ENCODE peak calls at places on chromosomes 7 and 10, in eight cellular contexts. K is adrenal gland, U is sigmoid colon, R is neuronal stem cell, O is colonic mucosa, H is cardiac muscle cell, P is WERI-Rb-1, S is kidney. J is an unnamed sample.

GRCh38 chr10:113921571-113922370 is 67.3 kb downstream of the NHLRC2 start:
- DNase-seq in P (no peak), U (no peak), O (no peak), R (no peak), S (no peak), K (no peak), H (peak; percentile 8), J (no peak)

GRCh38 chr7:150434240-150434639 is 16.2 kb upstream of the GIMAP8 start:
- DNase-seq in R (no peak), O (peak; percentile 6), K (no peak), P (no peak), U (no peak), H (no peak), S (no peak), J (no peak)

GRCh38 chr7:119374436-119374835 is 898.5 kb upstream of the KCND2 start:
- DNase-seq in O (no peak), H (no peak), U (no peak), K (no peak), S (no peak), R (no peak), P (no peak), J (no peak)

GRCh38 chr7:5776894-5777645 is 4.4 kb downstream of the RNF216 start:
- DNase-seq in S (no peak), K (peak; percentile 47), P (no peak), H (no peak), U (peak; percentile 50), O (no peak), R (no peak), J (no peak)

GRCh38 chr7:1151156-1151555 is 8.8 kb downstream of the ZFAND2A start:
- DNase-seq in P (no peak), R (no peak), S (peak; percentile 52), K (no peak), H (no peak), O (no peak), U (no peak), J (no peak)

GRCh38 chr10:42754155-42755027 is 28.2 kb upstream of the BMS1 start:
- DNase-seq in S (peak; percentile 84), H (peak; percentile 31), R (peak; percentile 30), O (no peak), P (peak; percentile 37), K (no peak), U (no peak), J (no peak)

GRCh38 chr7:49866076-49866735 is 92.8 kb downstream of the VWC2 start:
- DNase-seq in S (no peak), H (peak; percentile 48), K (no peak), R (no peak), P (no peak), O (no peak), U (no peak), J (no peak)

GRCh38 chr7:16034353-16034752 is 347.9 kb upstream of the MEOX2 start:
- DNase-seq in H (no peak), P (no peak), S (no peak), U (no peak), O (no peak), R (no peak), K (no peak), J (no peak)

GRCh38 chr7:71636329-71636728 is 504.4 kb downstream of the GALNT17 start:
- DNase-seq in O (no peak), U (no peak), K (no peak), H (no peak), S (no peak), R (no peak), P (no peak), J (no peak)

GRCh38 chr10:119090968-119091367 is 10.4 kb upstream of the EIF3A start:
- DNase-seq in O (peak; percentile 64), R (no peak), S (no peak), H (no peak), K (peak; percentile 29), U (no peak), P (no peak), J (no peak)

GRCh38 chr7:110373514-110374258 is 717.2 kb upstream of the LRRN3 start:
- DNase-seq in O (no peak), U (no peak), H (no peak), R (no peak), P (no peak), S (no peak), K (no peak), J (no peak)

GRCh38 chr7:100167912-100168323 is 499 bp downstream of the GAL3ST4 start:
- DNase-seq in K (no peak), R (no peak), O (peak; percentile 59), S (no peak), H (peak; percentile 20), P (no peak), U (no peak), J (no peak)

GRCh38 chr7:513521-514166 is 6.0 kb downstream of the PDGFA start:
- DNase-seq in O (no peak), U (no peak), S (peak; percentile 61), K (no peak), H (no peak), P (no peak), R (no peak), J (no peak)

GRCh38 chr10:12063483-12063818 is 5.3 kb upstream of the DHTKD1 start:
- DNase-seq in R (no peak), U (no peak), K (no peak), S (no peak), O (no peak), P (no peak), H (peak; percentile 5), J (no peak)

GRCh38 chr10:88004451-88004850 is 141.0 kb downstream of the PTEN start:
- DNase-seq in R (no peak), S (no peak), P (no peak), H (no peak), U (no peak), O (no peak), K (no peak), J (no peak)

GRCh38 chr10:100799881-100800280 is 54.5 kb downstream of the PAX2 start:
- DNase-seq in R (no peak), O (no peak), P (no peak), H (no peak), U (peak; percentile 8), S (no peak), K (no peak), J (no peak)

GRCh38 chr10:68647928-68648327 is 73.1 kb upstream of the CCAR1 start:
- DNase-seq in R (no peak), U (no peak), S (no peak), O (no peak), P (no peak), K (no peak), H (no peak), J (no peak)

GRCh38 chr7:130069179-130069977 is 956 bp upstream of the KLHDC10 start:
- DNase-seq in H (no peak), K (peak; percentile 50), O (no peak), S (no peak), U (no peak), P (no peak), R (no peak), J (no peak)

GRCh38 chr10:100745882-100746412 is 565 bp downstream of the PAX2 start:
- DNase-seq in O (no peak), P (no peak), S (peak; percentile 76), K (no peak), H (no peak), R (no peak), U (peak; percentile 37), J (no peak)

GRCh38 chr7:14403587-14403986 is 414.1 kb upstream of the ETV1 start:
- DNase-seq in K (no peak), R (no peak), P (no peak), S (no peak), O (no peak), H (no peak), U (no peak), J (no peak)

GRCh38 chr7:150875791-150876190 is 23.5 kb downstream of the AOC1 start:
- DNase-seq in O (no peak), U (no peak), P (no peak), H (no peak), R (no peak), S (no peak), K (no peak), J (no peak)

GRCh38 chr7:92567460-92567859 is 22.7 kb downstream of the FAM133B start:
- DNase-seq in O (no peak), U (no peak), S (no peak), K (no peak), P (no peak), R (no peak), H (no peak), J (no peak)
- H3K36me3 ChIP-seq in O (no peaks in the 10 kb centered on the region), U (peaks cover 87% of the 10 kb centered on the region), S (peaks cover 22% of the 10 kb centered on the region), K (no peaks in the 10 kb centered on the region), P (peaks cover 62% of the 10 kb centered on the region), R (peaks cover 95% of the 10 kb centered on the region), H (peaks cover 50% of the 10 kb centered on the region), J (no peaks in the 10 kb centered on the region)

GRCh38 chr10:132647424-132647823 is 109.8 kb downstream of the INPP5A start:
- DNase-seq in O (no peak), U (peak; percentile 43), H (no peak), S (peak; percentile 41), K (no peak), R (no peak), P (no peak), J (no peak)
- H3K27ac ChIP-seq in O (no peak overlapping the region), U (no peak overlapping the region), H (no peak overlapping the region), S (no peak overlapping the region), K (no peak overlapping the region), R (no peak overlapping the region), P (no peak overlapping the region), J (no peak overlapping the region)

DNA sequence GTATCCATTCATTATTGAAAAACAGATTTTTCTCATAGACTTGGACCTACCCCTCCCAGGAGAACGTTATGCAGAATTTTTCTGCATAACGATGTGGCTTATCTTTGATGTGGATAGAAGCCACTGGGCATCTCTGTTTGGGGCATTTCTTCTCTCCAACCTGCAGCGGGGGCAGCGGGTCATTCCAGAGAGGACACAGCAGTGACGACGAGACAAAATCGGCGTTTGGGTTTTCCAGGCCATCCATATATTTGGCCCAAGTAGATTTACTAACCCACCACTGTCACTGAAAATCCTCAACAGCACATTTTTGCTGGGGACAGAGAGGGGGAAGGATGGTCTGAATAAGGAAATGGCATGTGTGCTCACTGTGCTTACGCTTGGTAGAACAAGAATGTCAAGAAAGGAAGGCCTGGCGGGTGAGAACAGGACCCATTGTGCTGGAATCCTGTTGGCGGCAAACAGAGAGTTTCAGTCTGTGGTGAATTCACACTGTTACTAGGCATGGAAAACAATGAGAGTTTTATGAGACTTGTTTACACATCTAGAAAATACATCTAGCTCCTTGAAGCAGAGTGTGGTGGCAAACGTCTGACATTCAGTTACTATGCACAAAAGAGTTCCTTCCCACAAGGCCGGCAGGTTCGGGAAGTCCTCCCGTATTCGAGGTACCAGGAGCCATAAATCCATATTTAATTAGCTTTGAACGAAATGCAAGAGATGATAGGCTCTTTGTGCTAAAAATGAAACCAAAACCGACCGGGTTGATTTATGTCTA is 299.5 kb upstream of the PITRM1 start:
- DNase-seq in K (no peak), U (peak; percentile 80), H (no peak), S (no peak), R (peak; percentile 45), O (no peak), P (no peak), J (no peak)
- H3K4me3 ChIP-seq in K (no peak overlapping the region), U (peak overlapping the region; percentile 31), H (no peak overlapping the region), S (peak overlapping the region; percentile 57), R (no peak overlapping the region), O (peak overlapping the region; percentile 12), P (no peak overlapping the region), J (peak overlapping the region; percentile 5)

DNA sequence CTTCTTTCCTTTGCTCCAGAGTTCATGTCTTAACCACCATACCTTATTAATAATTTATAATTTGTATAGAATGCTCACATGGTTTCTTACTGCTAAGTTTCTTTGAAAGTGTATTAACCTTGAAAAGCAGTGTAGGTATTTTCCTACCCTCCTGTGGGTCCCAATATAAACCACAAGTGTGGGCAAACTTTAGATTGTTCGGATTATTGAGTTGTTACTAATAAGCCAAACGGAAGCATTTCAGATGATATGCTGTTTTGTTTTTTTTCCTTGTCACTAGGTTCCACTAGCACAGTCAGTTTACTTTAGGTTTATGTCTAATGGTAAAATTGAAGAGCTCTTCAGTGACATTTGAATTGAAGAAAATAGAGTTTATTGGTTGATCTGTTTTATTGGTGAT is 10.2 kb downstream of the SSBP1 start:
- DNase-seq in H (no peak), U (no peak), O (no peak), K (no peak), P (no peak), S (no peak), R (no peak), J (no peak)
- H3K36me3 ChIP-seq in H (peaks cover 71% of the 10 kb centered on the region), U (peaks cover 99% of the 10 kb centered on the region), O (peaks cover 30% of the 10 kb centered on the region), K (no peaks in the 10 kb centered on the region), P (peaks cover 76% of the 10 kb centered on the region), S (peaks cover 32% of the 10 kb centered on the region), R (peaks cover 100% of the 10 kb centered on the region), J (peaks cover 3% of the 10 kb centered on the region)